ENCODE peak calls at places on chromosomes 12 and 14, in four cellular contexts. One of them, this sample, is unnamed.
A peak's percentile ranks its signal among the peaks of the same experiment; 100 is the strongest.

GRCh38 chr12:51382173-51382572 is 9.0 kb downstream of the GALNT6 start:
- DNase-seq in GM12878: no peak
- DNase-seq in K562: no peak
- DNase-seq in HepG2: no peak
- DNase-seq in this sample: no peak

GRCh38 chr14:23421594-23421993 is 13.5 kb upstream of the MYH6 start:
- DNase-seq in GM12878: no peak
- DNase-seq in K562: no peak
- DNase-seq in HepG2: no peak
- DNase-seq in this sample: no peak

GRCh38 chr14:68680541-68681051 is 112.3 kb downstream of the ZFP36L1 start:
- DNase-seq in GM12878: no peak
- DNase-seq in HepG2: no peak
- DNase-seq in K562: no peak
- DNase-seq in this sample: no peak

GRCh38 chr14:94120667-94121335 is 8.6 kb downstream of the IFI27L2 start:
- DNase-seq in GM12878: no peak
- DNase-seq in K562: no peak
- DNase-seq in HepG2: no peak
- DNase-seq in this sample: no peak

GRCh38 chr14:99481745-99482099 is 513 bp downstream of the CCNK start:
- DNase-seq in HepG2: no peak
- DNase-seq in K562: peak; percentile 15
- DNase-seq in GM12878: no peak
- DNase-seq in this sample: peak; percentile 32

GRCh38 chr12:12365442-12365802 is 8.5 kb downstream of the BORCS5 start:
- DNase-seq in HepG2: no peak
- DNase-seq in K562: no peak
- DNase-seq in GM12878: no peak
- DNase-seq in this sample: no peak

GRCh38 chr12:46516933-46517578 is 144.5 kb upstream of the SLC38A2 start:
- DNase-seq in GM12878: peak; percentile 85
- DNase-seq in K562: no peak
- DNase-seq in HepG2: no peak
- DNase-seq in this sample: no peak

GRCh38 chr12:56333679-56334489 is at the start of gene PAN2:
- DNase-seq in GM12878: peak; percentile 89
- DNase-seq in HepG2: peak; percentile 96
- DNase-seq in K562: peak; percentile 100
- DNase-seq in this sample: peak; percentile 100

GRCh38 chr12:62948123-62948522 is 13.2 kb upstream of the PPM1H start:
- DNase-seq in GM12878: no peak
- DNase-seq in HepG2: no peak
- DNase-seq in K562: no peak
- DNase-seq in this sample: no peak

GRCh38 chr12:67434653-67435375 is 165.7 kb downstream of the CAND1 start:
- DNase-seq in GM12878: no peak
- DNase-seq in HepG2: peak; percentile 46
- DNase-seq in K562: no peak
- DNase-seq in this sample: no peak

GRCh38 chr12:88960213-88960878 is 380.1 kb upstream of the KITLG start:
- DNase-seq in K562: no peak
- DNase-seq in GM12878: no peak
- DNase-seq in HepG2: peak; percentile 59
- DNase-seq in this sample: no peak

GRCh38 chr14:27559848-27560247 is 962.0 kb upstream of the NOVA1 start:
- DNase-seq in HepG2: no peak
- DNase-seq in K562: no peak
- DNase-seq in GM12878: no peak
- DNase-seq in this sample: no peak

GRCh38 chr12:14167005-14167628 is 185.7 kb upstream of the GRIN2B start:
- DNase-seq in GM12878: no peak
- DNase-seq in HepG2: peak; percentile 30
- DNase-seq in K562: peak; percentile 49
- DNase-seq in this sample: peak; percentile 14

GRCh38 chr12:24596768-24597388 is 352.0 kb downstream of the BCAT1 start:
- DNase-seq in K562: peak; percentile 23
- DNase-seq in HepG2: peak; percentile 24
- DNase-seq in GM12878: no peak
- DNase-seq in this sample: peak; percentile 58

GRCh38 chr14:62957562-62957961 is 87.7 kb downstream of the KCNH5 start:
- DNase-seq in K562: no peak
- DNase-seq in HepG2: no peak
- DNase-seq in GM12878: no peak
- DNase-seq in this sample: no peak

GRCh38 chr14:99538275-99538674 is 57.1 kb downstream of the CCNK start:
- DNase-seq in K562: no peak
- DNase-seq in HepG2: no peak
- DNase-seq in GM12878: no peak
- DNase-seq in this sample: no peak

GRCh38 chr14:61698216-61698980 is 3.1 kb downstream of the HIF1A start:
- DNase-seq in GM12878: no peak
- DNase-seq in K562: peak; percentile 5
- DNase-seq in HepG2: no peak
- DNase-seq in this sample: no peak

GRCh38 chr12:122730215-122731014 is at the start of gene HCAR1:
- DNase-seq in HepG2: peak; percentile 40
- DNase-seq in K562: no peak
- DNase-seq in GM12878: no peak
- DNase-seq in this sample: peak; percentile 38

GRCh38 chr12:2974560-2974971 is 15.4 kb downstream of the TEAD4 start:
- DNase-seq in GM12878: no peak
- DNase-seq in HepG2: no peak
- DNase-seq in K562: no peak
- DNase-seq in this sample: no peak

GRCh38 chr14:69631509-69631908 is 20.1 kb downstream of the SUSD6 start:
- DNase-seq in K562: no peak
- DNase-seq in HepG2: peak; percentile 72
- DNase-seq in GM12878: no peak
- DNase-seq in this sample: peak; percentile 67

GRCh38 chr14:60865378-60866127 is 115.3 kb downstream of the TRMT5 start:
- DNase-seq in K562: no peak
- DNase-seq in HepG2: no peak
- DNase-seq in GM12878: no peak
- DNase-seq in this sample: no peak

GRCh38 chr12:53097207-53097563 is 282 bp upstream of the IGFBP6 start:
- DNase-seq in HepG2: no peak
- DNase-seq in K562: no peak
- DNase-seq in GM12878: no peak
- DNase-seq in this sample: no peak

GRCh38 chr12:53096089-53096741 is 1.3 kb upstream of the IGFBP6 start:
- DNase-seq in HepG2: no peak
- DNase-seq in K562: no peak
- DNase-seq in GM12878: no peak
- DNase-seq in this sample: no peak

GRCh38 chr12:53097564-53098353 is at the start of gene IGFBP6:
- DNase-seq in HepG2: no peak
- DNase-seq in K562: peak; percentile 62
- DNase-seq in GM12878: no peak
- DNase-seq in this sample: peak; percentile 62

GRCh38 chr12:53098354-53098981 is 1.0 kb downstream of the IGFBP6 start:
- DNase-seq in HepG2: no peak
- DNase-seq in K562: peak; percentile 59
- DNase-seq in GM12878: no peak
- DNase-seq in this sample: no peak

GRCh38 chr12:53096761-53097160 is 706 bp upstream of the IGFBP6 start:
- DNase-seq in GM12878: no peak
- DNase-seq in K562: no peak
- DNase-seq in HepG2: no peak
- DNase-seq in this sample: no peak
- TF ChIP-seq JUND in GM12878: no peak
- TF ChIP-seq JUND in K562: no peak
- TF ChIP-seq JUND in HepG2: no peak
- TF ChIP-seq JUND in this sample: no peak

GRCh38 chr14:101876539-101876938 is 87.8 kb upstream of the DYNC1H1 start:
- DNase-seq in HepG2: no peak
- DNase-seq in GM12878: peak; percentile 75
- DNase-seq in K562: no peak
- DNase-seq in this sample: no peak
- TF ChIP-seq JUND in HepG2: no peak
- TF ChIP-seq JUND in GM12878: peak; percentile 37
- TF ChIP-seq JUND in K562: no peak
- TF ChIP-seq JUND in this sample: no peak

GRCh38 chr12:125191361-125192087 is 126.3 kb downstream of the AACS start:
- DNase-seq in HepG2: no peak
- DNase-seq in K562: no peak
- DNase-seq in GM12878: no peak
- DNase-seq in this sample: no peak

GRCh38 chr12:125194999-125195398 is 129.8 kb downstream of the AACS start:
- DNase-seq in GM12878: no peak
- DNase-seq in HepG2: no peak
- DNase-seq in K562: no peak
- DNase-seq in this sample: no peak

GRCh38 chr12:125192690-125193221 is 127.5 kb downstream of the AACS start:
- DNase-seq in K562: no peak
- DNase-seq in HepG2: no peak
- DNase-seq in GM12878: no peak
- DNase-seq in this sample: peak; percentile 52

GRCh38 chr12:125193376-125193775 is 128.1 kb downstream of the AACS start:
- DNase-seq in K562: no peak
- DNase-seq in HepG2: no peak
- DNase-seq in GM12878: no peak
- DNase-seq in this sample: no peak

DNA sequence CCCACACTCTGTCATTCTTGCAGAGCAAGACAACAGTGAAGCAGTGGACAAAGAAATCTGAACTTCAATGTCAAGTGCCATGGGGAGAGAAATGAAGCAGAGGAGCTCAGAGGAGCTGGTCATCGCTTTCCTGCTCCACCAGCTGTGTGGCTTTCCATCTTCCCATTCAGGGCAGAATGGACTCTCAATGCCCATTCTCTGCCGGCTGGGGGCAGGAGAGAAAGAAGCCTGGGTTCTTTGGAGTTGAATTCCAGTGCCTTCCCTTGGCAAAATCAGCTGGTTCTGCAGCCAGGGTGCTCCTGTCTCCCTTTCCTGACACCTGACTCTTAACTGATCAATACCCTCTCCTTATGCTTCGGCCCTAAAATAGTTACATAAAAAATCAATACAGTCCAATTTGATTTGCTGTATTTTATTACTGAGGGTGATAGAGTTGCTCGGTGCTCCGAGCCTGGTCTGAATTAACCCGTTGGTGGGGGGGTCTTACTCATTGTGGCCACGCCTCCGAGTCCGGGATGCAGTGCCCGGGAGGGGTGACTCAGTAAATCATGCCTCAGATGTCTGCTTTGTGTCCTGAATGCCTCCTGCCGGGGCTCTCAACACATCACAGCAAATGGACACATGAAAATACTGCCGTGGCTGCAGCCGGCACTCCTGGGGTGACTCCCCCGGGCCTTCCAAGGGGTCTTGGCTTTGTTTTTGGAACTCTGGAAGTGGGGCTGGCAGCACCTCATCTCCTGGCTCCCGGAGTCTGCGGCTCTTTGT is 128.7 kb downstream of the AACS start:
- DNase-seq in GM12878: no peak
- DNase-seq in HepG2: no peak
- DNase-seq in K562: peak; percentile 42
- DNase-seq in this sample: no peak
- TF ChIP-seq JUND in GM12878: no peak
- TF ChIP-seq JUND in HepG2: no peak
- TF ChIP-seq JUND in K562: no peak
- TF ChIP-seq JUND in this sample: no peak

GRCh38 chr14:101215266-101215665 is 311.7 kb upstream of the RTL1 start:
- DNase-seq in GM12878: no peak
- DNase-seq in K562: no peak
- DNase-seq in HepG2: no peak
- DNase-seq in this sample: no peak
- TF ChIP-seq JUND in GM12878: no peak
- TF ChIP-seq JUND in K562: no peak
- TF ChIP-seq JUND in HepG2: no peak
- TF ChIP-seq JUND in this sample: no peak

GRCh38 chr14:54818201-54819133 is 84.2 kb downstream of the GCH1 start:
- DNase-seq in HepG2: peak; percentile 18
- DNase-seq in K562: peak; percentile 58
- DNase-seq in GM12878: no peak
- DNase-seq in this sample: no peak
- TF ChIP-seq JUND in HepG2: no peak
- TF ChIP-seq JUND in K562: peak; percentile 72
- TF ChIP-seq JUND in GM12878: no peak
- TF ChIP-seq JUND in this sample: no peak

DNA sequence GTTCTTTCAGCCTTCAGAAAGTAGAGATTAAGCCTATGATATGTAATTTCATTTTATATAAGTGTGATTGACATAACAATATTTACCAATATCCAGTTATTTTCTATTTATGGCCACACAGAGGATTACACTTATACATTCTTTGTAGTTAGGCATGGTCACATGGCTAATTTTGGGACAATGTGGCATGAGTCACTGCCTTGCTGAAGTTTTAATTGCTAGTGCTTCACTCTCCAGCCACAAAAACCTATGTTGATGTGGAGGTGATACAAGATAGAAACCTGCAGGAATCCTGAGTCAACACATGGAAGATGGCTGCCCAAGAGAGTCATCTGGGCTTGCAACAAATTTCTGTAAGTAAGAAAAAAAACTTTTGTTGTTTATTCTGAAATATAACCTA is 17.0 kb downstream of the CLEC14A start:
- DNase-seq in K562: no peak
- DNase-seq in GM12878: no peak
- DNase-seq in HepG2: no peak
- DNase-seq in this sample: no peak
- TF ChIP-seq JUND in K562: no peak
- TF ChIP-seq JUND in GM12878: no peak
- TF ChIP-seq JUND in HepG2: no peak
- TF ChIP-seq JUND in this sample: no peak

DNA sequence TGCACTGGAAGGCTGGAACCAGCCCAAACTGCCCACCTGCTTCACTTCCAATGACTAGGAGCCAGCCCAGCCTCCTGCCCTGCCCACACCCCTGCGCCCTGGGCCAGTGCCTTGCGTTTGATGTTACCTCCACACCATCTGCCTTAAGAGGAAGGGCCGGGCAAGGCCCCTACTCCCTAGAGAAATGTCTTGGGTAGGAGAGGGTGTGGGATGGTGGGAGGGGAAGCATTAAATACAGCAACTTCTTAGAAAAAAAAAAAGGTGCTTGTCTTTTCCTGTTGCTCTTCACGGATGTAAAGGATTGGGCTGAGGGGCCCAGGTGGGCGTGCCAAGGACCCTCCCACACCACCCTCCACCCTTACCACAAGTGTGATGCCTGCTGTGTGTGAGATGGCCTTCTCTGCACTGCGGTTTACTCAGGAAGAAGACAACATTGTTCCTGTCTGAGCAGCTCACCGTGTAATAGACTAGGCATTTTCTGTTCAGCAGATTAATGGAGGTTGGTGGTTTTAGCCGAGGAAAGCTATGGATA is 99.9 kb downstream of the NINJ2 start:
- DNase-seq in HepG2: no peak
- DNase-seq in GM12878: no peak
- DNase-seq in K562: no peak
- DNase-seq in this sample: no peak
- TF ChIP-seq JUND in HepG2: no peak
- TF ChIP-seq JUND in GM12878: no peak
- TF ChIP-seq JUND in K562: no peak
- TF ChIP-seq JUND in this sample: no peak

This sample was measured in T47D.